ENCODE peak calls at places on chromosomes 2 and 18, in ten cellular contexts. J is bronchial epithelial cell, A is left ventricle myocardium inferior, D is suprapubic skin, H is adrenal gland, W is prostate gland, P is heart right ventricle, T is Caco-2, X is SK-N-SH, L is testis. N is an unnamed sample.

GRCh38 chr2:65108778-65109177 is 21.1 kb downstream of the RAB1A start:
- DNase-seq in J (no peak), A (no peak), D (no peak), H (no peak), W (no peak), P (no peak), T (no peak), X (no peak), L (no peak), N (no peak)

GRCh38 chr2:10790228-10790973 is 22.2 kb downstream of the PDIA6 start:
- DNase-seq in J (no peak), A (no peak), D (no peak), H (peak; percentile 35), W (no peak), P (no peak), T (no peak), X (no peak), L (no peak), N (peak; percentile 83)

GRCh38 chr18:58186258-58186948 is 142.4 kb downstream of the NEDD4L start:
- DNase-seq in J (peak; percentile 95), A (no peak), D (no peak), H (peak; percentile 48), W (peak; percentile 28), P (peak; percentile 21), T (no peak), X (no peak), L (no peak), N (no peak)

GRCh38 chr2:97712693-97713295 is 582 bp upstream of the ZAP70 start:
- DNase-seq in J (no peak), A (no peak), D (no peak), H (no peak), W (no peak), P (no peak), T (no peak), X (no peak), L (no peak), N (no peak)

GRCh38 chr2:209663149-209663548 is 108.5 kb upstream of the UNC80 start:
- DNase-seq in J (peak; percentile 45), A (no peak), D (no peak), H (peak; percentile 85), W (no peak), P (no peak), T (no peak), X (peak; percentile 70), L (no peak), N (no peak)

GRCh38 chr2:96537066-96537733 is 648 bp downstream of the ARID5A start:
- DNase-seq in J (no peak), A (peak; percentile 77), D (peak; percentile 88), H (peak; percentile 84), W (peak; percentile 44), P (peak; percentile 72), T (no peak), X (peak; percentile 69), L (peak; percentile 66), N (peak; percentile 97)

GRCh38 chr18:61169386-61169785 is 163.8 kb upstream of the CDH20 start:
- DNase-seq in J (no peak), A (no peak), D (no peak), H (no peak), W (no peak), P (no peak), T (no peak), X (no peak), L (no peak), N (no peak)

GRCh38 chr2:54773838-54774237 is 50.4 kb downstream of the EML6 start:
- DNase-seq in J (no peak), A (no peak), D (no peak), H (no peak), W (no peak), P (no peak), T (peak; percentile 46), X (no peak), L (no peak), N (no peak)

GRCh38 chr2:197034969-197035368 is 108.5 kb upstream of the PGAP1 start:
- DNase-seq in J (no peak), A (no peak), D (no peak), H (no peak), W (no peak), P (no peak), T (no peak), X (no peak), L (no peak), N (no peak)

GRCh38 chr2:197034292-197034691 is 107.8 kb upstream of the PGAP1 start:
- DNase-seq in J (no peak), A (no peak), D (no peak), H (no peak), W (no peak), P (no peak), T (no peak), X (no peak), L (no peak), N (no peak)

GRCh38 chr2:197033222-197033621 is 106.7 kb upstream of the PGAP1 start:
- DNase-seq in J (no peak), A (no peak), D (no peak), H (no peak), W (no peak), P (no peak), T (no peak), X (no peak), L (no peak), N (no peak)

GRCh38 chr2:197042613-197043248 is 116.2 kb upstream of the PGAP1 start:
- DNase-seq in J (no peak), A (no peak), D (no peak), H (no peak), W (no peak), P (no peak), T (no peak), X (no peak), L (no peak), N (peak; percentile 55)

GRCh38 chr2:197037863-197038398 is 111.4 kb upstream of the PGAP1 start:
- DNase-seq in J (no peak), A (no peak), D (no peak), H (no peak), W (no peak), P (no peak), T (no peak), X (no peak), L (no peak), N (no peak)
- TF ChIP-seq CTCF in J (no peak), A (no peak), D (no peak), H (no peak), W (no peak), P (no peak), T (no peak), X (peak; percentile 18), L (no peak), N (no peak)

DNA sequence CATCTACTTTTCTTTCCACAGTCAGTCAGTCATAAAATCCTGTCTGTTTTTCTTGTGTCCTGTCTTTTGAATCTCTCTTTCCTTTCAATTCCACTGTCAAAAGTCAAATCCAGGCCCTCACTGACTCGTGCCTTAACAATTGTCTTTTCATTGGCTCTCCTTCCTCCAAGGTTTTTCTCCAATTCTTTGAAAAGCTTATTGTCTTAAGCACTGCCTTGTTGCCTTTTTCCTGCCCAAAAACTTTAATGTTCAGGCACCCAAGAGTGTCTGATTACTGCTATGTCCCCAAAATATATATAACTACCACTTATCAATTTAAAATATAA is 13.9 kb upstream of the SULT1C4 start:
- DNase-seq in J (peak; percentile 19), A (no peak), D (no peak), H (no peak), W (no peak), P (no peak), T (no peak), X (no peak), L (no peak), N (no peak)
- H3K4me3 ChIP-seq in J (no peak overlapping the region), A (no peak overlapping the region), D (no peak overlapping the region), H (no peak overlapping the region), W (no peak overlapping the region), P (no peak overlapping the region), T (no peak overlapping the region), X (no peak overlapping the region), L (no peak overlapping the region), N (no peak overlapping the region)

GRCh38 chr2:231683907-231684306 is 24.4 kb upstream of the PTMA start:
- DNase-seq in J (no peak), A (no peak), D (no peak), H (no peak), W (no peak), P (no peak), T (no peak), X (no peak), L (no peak), N (no peak)

GRCh38 chr2:231686192-231687100 is 21.9 kb upstream of the PTMA start:
- DNase-seq in J (no peak), A (no peak), D (no peak), H (no peak), W (no peak), P (no peak), T (no peak), X (no peak), L (no peak), N (no peak)

GRCh38 chr2:231684314-231685223 is 23.8 kb upstream of the PTMA start:
- DNase-seq in J (no peak), A (peak; percentile 61), D (no peak), H (no peak), W (no peak), P (peak; percentile 52), T (no peak), X (no peak), L (no peak), N (no peak)

GRCh38 chr2:231687133-231687852 is 21.0 kb upstream of the PTMA start:
- DNase-seq in J (no peak), A (peak; percentile 58), D (no peak), H (peak; percentile 74), W (no peak), P (peak; percentile 60), T (peak; percentile 75), X (peak; percentile 89), L (no peak), N (peak; percentile 71)

DNA sequence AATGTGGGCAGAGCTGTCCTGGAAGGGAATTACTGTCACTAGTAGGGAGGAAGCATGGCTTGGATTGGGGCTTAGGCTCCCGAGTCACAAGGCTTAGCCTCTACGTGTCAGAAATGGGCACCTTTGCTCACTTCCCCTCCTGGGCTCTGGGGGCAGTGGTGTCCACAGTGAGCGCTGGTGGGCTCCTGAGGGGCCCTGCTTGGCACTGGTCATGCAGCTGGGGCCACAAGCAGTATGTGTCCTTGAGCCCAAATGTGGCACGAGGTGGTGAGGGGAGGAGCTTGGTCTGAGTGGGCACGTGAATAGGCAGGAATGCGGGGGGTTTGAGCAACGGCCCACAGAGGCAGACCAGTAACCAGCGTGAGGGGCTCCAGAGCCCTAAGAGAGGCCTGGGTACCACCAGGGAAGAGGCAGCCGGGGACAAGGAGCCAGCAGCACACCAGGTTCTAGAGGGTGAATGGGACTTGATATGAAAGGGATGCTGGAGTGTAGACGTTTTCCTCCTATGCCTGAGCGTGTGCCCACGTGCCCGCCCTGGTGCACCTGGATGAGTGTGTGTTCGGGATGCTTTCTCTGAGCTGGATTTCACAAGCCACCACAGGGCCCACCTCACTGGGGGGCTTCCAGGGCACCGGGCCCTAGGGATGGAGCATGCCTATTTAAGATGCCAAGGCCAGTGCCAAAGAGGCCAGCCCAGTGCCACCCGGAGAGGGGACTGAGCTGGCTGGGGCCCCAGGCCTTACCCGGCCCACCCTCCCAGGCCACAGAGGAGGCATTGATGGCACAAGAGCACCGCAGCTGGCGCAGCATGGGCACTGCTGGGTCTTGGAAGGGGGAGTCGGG is 22.8 kb upstream of the PTMA start:
- DNase-seq in J (no peak), A (no peak), D (no peak), H (no peak), W (no peak), P (no peak), T (no peak), X (peak; percentile 56), L (no peak), N (no peak)
- TF ChIP-seq CTCF in J (peak; percentile 23), A (no peak), D (no peak), H (no peak), W (no peak), P (no peak), T (peak; percentile 3), X (peak; percentile 33), L (no peak), N (peak; percentile 38)

GRCh38 chr18:13175754-13176210 is 42.8 kb upstream of the LDLRAD4 start:
- DNase-seq in J (peak; percentile 7), A (no peak), D (no peak), H (no peak), W (no peak), P (no peak), T (no peak), X (no peak), L (no peak), N (peak; percentile 28)

GRCh38 chr18:13178976-13179375 is 39.6 kb upstream of the LDLRAD4 start:
- DNase-seq in J (peak; percentile 0), A (no peak), D (no peak), H (no peak), W (no peak), P (no peak), T (no peak), X (no peak), L (no peak), N (no peak)

GRCh38 chr18:13178197-13178596 is 40.4 kb upstream of the LDLRAD4 start:
- DNase-seq in J (no peak), A (no peak), D (no peak), H (no peak), W (no peak), P (no peak), T (no peak), X (no peak), L (no peak), N (no peak)

GRCh38 chr18:13175266-13175665 is 43.3 kb upstream of the LDLRAD4 start:
- DNase-seq in J (no peak), A (no peak), D (no peak), H (no peak), W (no peak), P (no peak), T (no peak), X (no peak), L (no peak), N (no peak)

DNA sequence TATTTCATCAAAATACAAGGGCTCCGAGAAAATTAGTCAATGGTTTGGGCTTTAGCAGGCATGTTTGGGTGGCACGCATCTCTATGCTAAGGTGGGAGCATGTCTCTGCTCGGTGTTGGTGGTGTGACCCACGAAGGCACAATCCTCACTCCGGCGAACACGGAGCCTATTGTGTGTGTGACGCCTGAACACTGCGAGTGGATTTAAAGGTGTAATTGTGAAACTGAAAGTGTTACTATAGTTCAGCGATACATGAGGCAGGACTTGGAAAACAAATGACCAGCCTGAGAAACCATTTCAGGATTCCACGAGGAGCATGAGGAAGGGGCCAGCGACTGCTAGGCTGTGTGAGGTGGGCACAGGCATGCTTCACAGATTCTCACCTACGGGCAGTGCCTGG is 41.7 kb upstream of the LDLRAD4 start:
- DNase-seq in J (no peak), A (no peak), D (no peak), H (no peak), W (no peak), P (no peak), T (no peak), X (no peak), L (no peak), N (no peak)
- H3K4me3 ChIP-seq in J (no peak overlapping the region), A (no peak overlapping the region), D (no peak overlapping the region), H (no peak overlapping the region), W (no peak overlapping the region), P (no peak overlapping the region), T (no peak overlapping the region), X (no peak overlapping the region), L (no peak overlapping the region), N (no peak overlapping the region)